ENCODE peak calls at places on chromosome 9, in six cellular contexts. B, H, C, R, M and V are unnamed samples.

GRCh38 chr9:3138236-3139229 is 294.6 kb upstream of the PUM3 start:
- DNase-seq in B (no peak), H (no peak), C (no peak), R (no peak), M (no peak), V (no peak)

GRCh38 chr9:126150411-126151030 is 176.1 kb upstream of the MVB12B start:
- DNase-seq in B (no peak), H (no peak), C (no peak), R (peak; percentile 52), M (no peak), V (no peak)

GRCh38 chr9:15738011-15738410 is 185.2 kb downstream of the CCDC171 start:
- DNase-seq in B (no peak), H (no peak), C (no peak), R (no peak), M (no peak), V (no peak)

GRCh38 chr9:20873240-20873860 is 158.1 kb downstream of the HACD4 start:
- DNase-seq in B (no peak), H (no peak), C (no peak), R (no peak), M (no peak), V (no peak)

GRCh38 chr9:108271646-108272349 is 584.0 kb downstream of the ACTL7B start:
- DNase-seq in B (no peak), H (no peak), C (peak; percentile 52), R (no peak), M (no peak), V (no peak)

GRCh38 chr9:112115109-112115508 is 60.0 kb downstream of the SUSD1 start:
- DNase-seq in B (no peak), H (no peak), C (no peak), R (no peak), M (no peak), V (no peak)

GRCh38 chr9:107750741-107751521 is 261.4 kb upstream of the KLF4 start:
- DNase-seq in B (peak; percentile 90), H (peak; percentile 94), C (peak; percentile 76), R (no peak), M (no peak), V (peak; percentile 87)

GRCh38 chr9:130672466-130672865 is 8.1 kb downstream of the PRDM12 start:
- DNase-seq in B (no peak), H (no peak), C (no peak), R (peak; percentile 41), M (no peak), V (no peak)

GRCh38 chr9:129333961-129334743 is 156.1 kb upstream of the IER5L start:
- DNase-seq in B (peak; percentile 96), H (peak; percentile 93), C (peak; percentile 96), R (peak; percentile 93), M (peak; percentile 95), V (peak; percentile 91)

GRCh38 chr9:38244971-38245370 is 147.5 kb upstream of the ALDH1B1 start:
- DNase-seq in B (no peak), H (no peak), C (no peak), R (no peak), M (no peak), V (no peak)

GRCh38 chr9:13386935-13387667 is 107.6 kb upstream of the MPDZ start:
- DNase-seq in B (no peak), H (no peak), C (no peak), R (no peak), M (no peak), V (no peak)

DNA sequence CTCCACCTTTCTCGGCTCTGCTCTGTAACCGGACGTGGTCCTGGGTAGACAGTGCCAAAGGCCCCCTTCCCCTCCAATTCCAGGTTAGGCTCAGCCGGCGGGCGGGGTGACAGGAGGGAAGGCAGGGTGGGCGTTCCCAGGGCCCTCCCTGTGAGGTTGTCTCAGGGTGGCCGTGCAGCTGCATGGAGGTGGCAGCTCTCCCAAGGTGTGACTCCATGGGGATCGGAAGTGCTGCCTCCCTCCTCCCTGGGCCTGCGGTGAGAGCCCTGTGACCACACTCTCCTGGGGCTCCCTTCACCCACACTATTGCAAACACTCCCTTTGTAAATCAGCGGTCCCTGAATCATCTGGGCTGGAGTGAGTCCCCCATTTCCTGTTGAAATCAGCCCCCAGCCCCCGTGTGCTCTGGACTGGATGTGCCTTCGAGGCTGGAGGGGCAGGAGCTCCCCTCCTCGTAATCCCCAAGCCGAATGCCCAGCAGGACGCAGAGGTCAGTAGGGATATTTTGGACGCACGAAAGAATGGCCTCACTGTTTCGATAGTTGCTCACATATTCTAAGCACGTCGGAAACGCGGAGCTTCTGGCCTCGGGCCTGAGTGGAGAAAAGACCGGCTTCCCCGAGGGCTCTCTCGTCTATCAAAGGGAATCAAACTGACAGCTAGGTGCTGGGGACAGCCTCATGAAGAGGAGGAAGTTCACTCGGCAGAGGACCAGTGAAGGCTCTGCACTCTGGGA is 107.6 kb upstream of the COL5A1 start:
- DNase-seq in B (peak; percentile 10), H (no peak), C (no peak), R (no peak), M (no peak), V (no peak)
- H3K27ac ChIP-seq in B (no peak overlapping the region), H (no peak overlapping the region), C (no peak overlapping the region), R (no peak overlapping the region), M (no peak overlapping the region), V (no peak overlapping the region)

GRCh38 chr9:132942541-132943182 is 1.8 kb downstream of the TSC1 start:
- DNase-seq in B (no peak), H (no peak), C (no peak), R (no peak), M (no peak), V (no peak)
- H3K4me3 ChIP-seq in B (no peak overlapping the region), H (peak overlapping the region; percentile 99), C (no peak overlapping the region), R (peak overlapping the region; percentile 97), M (no peak overlapping the region), V (peak overlapping the region; percentile 78)

GRCh38 chr9:132142883-132143282 is 19.0 kb upstream of the NTNG2 start:
- DNase-seq in B (no peak), H (no peak), C (no peak), R (peak; percentile 74), M (no peak), V (no peak)

GRCh38 chr9:132146015-132146414 is 15.8 kb upstream of the NTNG2 start:
- DNase-seq in B (no peak), H (no peak), C (no peak), R (no peak), M (no peak), V (no peak)

GRCh38 chr9:132143359-132143758 is 18.5 kb upstream of the NTNG2 start:
- DNase-seq in B (no peak), H (no peak), C (no peak), R (peak; percentile 62), M (no peak), V (no peak)

GRCh38 chr9:132146575-132146974 is 15.3 kb upstream of the NTNG2 start:
- DNase-seq in B (no peak), H (no peak), C (no peak), R (no peak), M (no peak), V (no peak)

DNA sequence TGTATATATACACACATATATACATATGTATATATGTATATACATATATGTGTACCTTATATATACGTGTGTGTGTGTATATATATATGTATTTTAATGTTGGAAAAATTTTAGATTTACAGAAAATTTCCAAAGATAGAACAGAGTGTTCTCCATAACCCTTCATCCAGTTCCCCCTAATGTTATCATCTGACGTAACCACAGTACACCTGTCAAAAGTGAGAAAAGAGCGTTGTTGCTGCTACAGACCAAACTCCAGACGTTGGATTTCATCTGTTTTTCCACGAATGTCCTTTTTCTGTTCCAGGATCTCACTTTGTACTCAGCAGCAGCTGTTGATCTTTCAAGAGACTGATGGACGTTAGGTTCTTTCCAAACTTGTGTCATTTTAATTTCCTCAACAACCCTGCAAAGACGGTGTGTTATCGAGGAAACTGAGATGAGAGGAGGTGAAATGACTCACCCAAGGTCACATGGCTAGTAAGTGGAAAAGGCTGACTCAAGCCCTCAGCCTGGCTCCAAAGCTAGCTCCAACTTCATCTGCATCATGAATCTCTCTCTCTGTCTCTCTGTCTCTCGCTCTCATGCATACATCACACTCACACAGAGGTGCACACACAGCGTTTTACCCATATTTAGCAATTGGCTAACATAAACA is 17.0 kb upstream of the NTNG2 start:
- DNase-seq in B (no peak), H (no peak), C (no peak), R (no peak), M (no peak), V (no peak)
- H3K27me3 ChIP-seq in B (peaks cover 22% of the 10 kb centered on the region), H (no peaks in the 10 kb centered on the region), C (peaks cover 5% of the 10 kb centered on the region), R (peaks cover 19% of the 10 kb centered on the region), M (no peaks in the 10 kb centered on the region), V (no peaks in the 10 kb centered on the region)

GRCh38 chr9:88781500-88782391 is 209.5 kb upstream of the S1PR3 start:
- DNase-seq in B (peak; percentile 70), H (peak; percentile 31), C (no peak), R (peak; percentile 36), M (no peak), V (no peak)
- H3K27ac ChIP-seq in B (peak overlapping the region; percentile 55), H (peak overlapping the region; percentile 52), C (no peak overlapping the region), R (peak overlapping the region; percentile 48), M (no peak overlapping the region), V (no peak overlapping the region)